ENCODE peak calls at places on chromosomes 5 and 9, in five cellular contexts. R, O, L, P and I are unnamed samples.
A peak's percentile ranks its signal among the peaks of the same experiment; 100 is the strongest.

GRCh38 chr9:17906204-17906840 is 327.5 kb downstream of the SH3GL2 start:
- DNase-seq in O (no peak), P (no peak), R (no peak), L (peak; percentile 59), I (peak; percentile 51)

GRCh38 chr9:123615381-123615780 is 259.4 kb downstream of the CRB2 start:
- DNase-seq in L (no peak), P (no peak), R (no peak), O (no peak), I (no peak)

GRCh38 chr5:125433457-125433856 is 687.0 kb upstream of the ZNF608 start:
- DNase-seq in R (no peak), O (no peak), P (no peak), L (no peak), I (no peak)

GRCh38 chr5:170289749-170290148 is 7.8 kb downstream of the LCP2 start:
- DNase-seq in O (no peak), P (no peak), L (no peak), R (no peak), I (no peak)

GRCh38 chr9:12069366-12069765 is 623.8 kb upstream of the TYRP1 start:
- DNase-seq in L (no peak), R (no peak), P (no peak), O (no peak), I (no peak)

GRCh38 chr5:4942831-4943178 is 197.3 kb upstream of the ADAMTS16 start:
- DNase-seq in R (no peak), O (no peak), P (no peak), L (no peak), I (no peak)

GRCh38 chr5:173029499-173029921 is 26.6 kb upstream of the CREBRF start:
- DNase-seq in O (no peak), P (no peak), R (no peak), L (no peak), I (no peak)

GRCh38 chr9:107455461-107456155 is 34.0 kb downstream of the KLF4 start:
- DNase-seq in R (no peak), L (no peak), P (no peak), O (peak; percentile 56), I (no peak)

GRCh38 chr9:127351182-127352166 is 45.5 kb upstream of the SLC2A8 start:
- DNase-seq in O (no peak), R (no peak), P (no peak), L (no peak), I (no peak)

GRCh38 chr5:141001466-141001853 is 35.2 kb downstream of the PCDHAC2 start:
- DNase-seq in L (no peak), P (no peak), O (no peak), R (no peak), I (no peak)

GRCh38 chr5:57841671-57842375 is 359.2 kb upstream of the ACTBL2 start:
- DNase-seq in R (peak; percentile 96), L (no peak), O (no peak), P (no peak), I (no peak)

GRCh38 chr5:74953961-74954720 is 88.0 kb upstream of the FAM169A start:
- DNase-seq in R (peak; percentile 77), P (no peak), O (no peak), L (no peak), I (peak; percentile 50)

GRCh38 chr9:133735415-133735775 is 2.8 kb downstream of the SARDH start:
- DNase-seq in P (no peak), R (no peak), O (no peak), L (no peak), I (peak; percentile 37)

GRCh38 chr5:113122053-113122452 is 145.5 kb downstream of the DCP2 start:
- DNase-seq in P (peak; percentile 73), R (peak; percentile 94), L (no peak), O (no peak), I (no peak)

GRCh38 chr5:103744159-103744558 is 181.6 kb upstream of the NUDT12 start:
- DNase-seq in P (no peak), O (no peak), R (peak; percentile 46), L (no peak), I (no peak)

GRCh38 chr5:177359451-177359851 is 1.7 kb downstream of the RGS14 start:
- DNase-seq in R (no peak), O (no peak), P (no peak), L (no peak), I (peak; percentile 62)

GRCh38 chr5:176535101-176535654 is 2.0 kb downstream of the RNF44 start:
- DNase-seq in P (no peak), O (peak; percentile 40), R (peak; percentile 24), L (peak; percentile 73), I (no peak)

GRCh38 chr5:132444061-132444460 is 46.5 kb downstream of the IRF1 start:
- DNase-seq in P (no peak), O (no peak), L (no peak), R (no peak), I (no peak)

GRCh38 chr9:8679405-8679951 is 879.9 kb upstream of the DMAC1 start:
- DNase-seq in O (no peak), P (no peak), L (no peak), R (no peak), I (no peak)

GRCh38 chr5:53362521-53362941 is 117.9 kb upstream of the FST start:
- DNase-seq in P (no peak), O (no peak), R (peak; percentile 97), L (no peak), I (no peak)

GRCh38 chr9:133054966-133055365 is 6.8 kb upstream of the CEL start:
- DNase-seq in R (peak; percentile 40), P (no peak), L (no peak), O (no peak), I (no peak)

GRCh38 chr9:134381671-134382505 is 55.6 kb downstream of the RXRA start:
- DNase-seq in O (no peak), R (no peak), L (peak; percentile 49), P (no peak), I (peak; percentile 67)

GRCh38 chr5:141875022-141875740 is 3.0 kb downstream of the PCDH1 start:
- DNase-seq in L (no peak), R (no peak), O (no peak), P (no peak), I (no peak)

GRCh38 chr9:13941686-13942085 is 372.3 kb downstream of the NFIB start:
- DNase-seq in R (peak; percentile 6), P (no peak), L (no peak), O (peak; percentile 15), I (no peak)

GRCh38 chr5:148778891-148779290 is 47.5 kb upstream of the ADRB2 start:
- DNase-seq in L (no peak), P (no peak), R (no peak), O (no peak), I (no peak)

GRCh38 chr9:131011274-131012022 is 2.5 kb downstream of the LAMC3 start:
- DNase-seq in P (no peak), O (no peak), L (no peak), R (no peak), I (no peak)
- TF ChIP-seq POLR2A in P (no peak), O (no peak), L (no peak), R (no peak), I (no peak)

GRCh38 chr5:147143215-147143614 is 91.6 kb upstream of the STK32A start:
- DNase-seq in L (no peak), O (no peak), P (no peak), R (no peak), I (no peak)

GRCh38 chr5:147148715-147149114 is 86.1 kb upstream of the STK32A start:
- DNase-seq in O (no peak), R (no peak), P (no peak), L (no peak), I (no peak)
- H3K4me3 ChIP-seq in O (no peak overlapping the region), R (no peak overlapping the region), P (no peak overlapping the region), L (no peak overlapping the region), I (no peak overlapping the region)

GRCh38 chr5:90533794-90534193 is 4.4 kb upstream of the LYSMD3 start:
- DNase-seq in R (no peak), L (no peak), O (no peak), P (no peak), I (no peak)

GRCh38 chr5:90528704-90529233 is 615 bp downstream of the LYSMD3 start:
- DNase-seq in P (peak; percentile 11), L (no peak), R (peak; percentile 29), O (peak; percentile 5), I (no peak)

GRCh38 chr5:90529939-90530677 is 724 bp upstream of the LYSMD3 start:
- DNase-seq in L (peak; percentile 69), R (peak; percentile 82), O (peak; percentile 60), P (peak; percentile 59), I (peak; percentile 76)

GRCh38 chr5:90530736-90531487 is 1.5 kb upstream of the LYSMD3 start:
- DNase-seq in O (no peak), L (no peak), R (no peak), P (no peak), I (no peak)

DNA sequence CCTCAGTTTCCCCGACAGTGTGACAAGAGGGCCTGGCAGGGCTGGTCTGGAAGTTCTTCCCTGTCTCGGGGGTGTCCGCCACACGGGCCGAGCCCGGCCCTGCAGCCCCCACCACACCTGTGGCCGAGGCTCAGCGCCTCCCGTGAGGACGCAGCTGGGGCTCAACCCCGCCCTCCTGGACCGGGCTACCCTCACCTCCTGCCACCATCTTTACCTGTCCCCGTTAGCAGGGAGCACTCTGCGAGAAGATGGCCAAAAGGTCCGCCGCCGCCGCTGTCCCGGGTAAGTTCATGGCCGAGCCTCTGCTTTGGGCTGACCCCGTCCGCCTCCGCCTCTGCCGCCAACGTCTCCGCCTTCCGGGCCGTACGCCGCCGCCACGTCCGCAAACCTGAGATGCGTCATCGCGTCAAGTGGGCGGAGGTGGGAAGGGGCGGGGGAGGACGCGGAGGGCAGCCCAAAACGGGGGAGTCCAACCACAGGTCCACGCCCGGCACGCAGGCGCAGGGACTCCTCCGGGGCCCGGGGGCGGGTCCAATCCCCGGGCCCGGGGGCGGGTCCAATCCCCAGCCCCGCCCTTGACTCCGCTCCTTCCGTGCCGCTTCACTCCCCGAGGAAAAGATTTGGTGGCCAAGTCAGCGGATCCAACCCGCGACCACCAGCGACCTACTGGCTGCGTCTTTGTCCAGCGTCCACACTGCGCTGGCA is at the start of gene LYSMD3:
- DNase-seq in L (peak; percentile 99), P (peak; percentile 93), R (peak; percentile 95), O (peak; percentile 98), I (peak; percentile 99)
- TF ChIP-seq POLR2A in L (peak; percentile 95), P (peak; percentile 48), R (peak; percentile 93), O (peak; percentile 95), I (peak; percentile 91)

GRCh38 chr5:33793836-33794549 is 97.8 kb downstream of the ADAMTS12 start:
- DNase-seq in P (no peak), L (no peak), O (no peak), R (no peak), I (no peak)
- H3K4me3 ChIP-seq in P (no peak overlapping the region), L (no peak overlapping the region), O (no peak overlapping the region), R (no peak overlapping the region), I (no peak overlapping the region)

DNA sequence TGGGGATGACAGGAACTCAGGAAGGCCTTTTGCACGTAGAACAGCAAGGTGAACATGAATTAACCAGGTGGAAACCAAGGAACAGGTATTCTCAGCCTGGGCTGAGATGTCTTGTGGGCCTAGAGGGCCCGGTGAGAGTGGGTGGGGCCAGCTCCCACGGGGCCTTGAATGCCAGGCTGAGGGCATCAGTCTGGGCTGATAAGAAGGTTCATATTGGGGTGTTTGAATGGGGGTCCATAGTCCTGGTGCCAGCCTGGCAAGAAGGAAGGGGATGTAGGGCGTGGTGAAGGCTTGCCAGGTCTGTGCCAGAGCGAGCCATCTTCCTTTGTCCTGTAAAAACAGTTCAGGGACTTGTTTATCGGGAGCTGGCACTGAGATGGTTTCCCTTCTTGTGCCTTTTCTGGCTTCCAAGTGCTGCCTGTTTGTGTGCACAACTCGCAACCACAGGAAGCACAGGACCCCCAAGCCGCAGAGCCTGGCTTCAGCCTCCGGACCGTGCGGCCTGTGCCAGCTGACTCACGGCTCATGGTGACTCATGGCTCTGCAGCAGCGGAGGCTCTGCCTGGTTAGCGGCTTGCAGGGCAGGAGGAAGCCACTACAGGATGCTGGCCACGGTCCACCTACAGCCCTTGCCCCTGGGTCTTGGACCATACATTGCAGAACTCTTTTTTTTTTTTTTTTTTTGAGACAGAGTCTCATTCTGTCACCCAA is 2.4 kb downstream of the CARD19 start:
- DNase-seq in L (peak; percentile 82), P (peak; percentile 72), O (peak; percentile 82), R (peak; percentile 98), I (peak; percentile 90)
- TF ChIP-seq POLR2A in L (no peak), P (peak; percentile 15), O (no peak), R (no peak), I (no peak)